ENCODE peak calls at places on chromosomes 11 and 22, in six cellular contexts. L, Y, A, I, D and Z are unnamed samples.

GRCh38 chr11:34495724-34496377 is 17.7 kb downstream of the ELF5 start:
- DNase-seq in Y (no peak), D (no peak), A (no peak), L (peak; percentile 59), I (no peak), Z (no peak)

GRCh38 chr11:96267490-96268010 is 75.4 kb downstream of the MAML2 start:
- DNase-seq in Y (no peak), D (peak; percentile 27), A (no peak), I (peak; percentile 31), L (no peak), Z (no peak)

GRCh38 chr22:48866906-48867597 is 960.6 kb downstream of the BRD1 start:
- DNase-seq in I (no peak), Y (no peak), D (no peak), L (no peak), A (no peak), Z (no peak)

GRCh38 chr11:129803533-129803932 is 12.1 kb upstream of the TMEM45B start:
- DNase-seq in I (no peak), Y (no peak), A (no peak), D (no peak), L (no peak), Z (no peak)

GRCh38 chr11:76288166-76288978 is 82.1 kb upstream of the WNT11 start:
- DNase-seq in L (no peak), Y (no peak), I (peak; percentile 5), A (no peak), D (no peak), Z (peak; percentile 49)

GRCh38 chr11:62726156-62727006 is 876 bp downstream of the HNRNPUL2 start:
- DNase-seq in I (peak; percentile 37), A (no peak), L (no peak), D (no peak), Y (no peak), Z (no peak)

GRCh38 chr22:40635940-40636379 is 559 bp downstream of the MRTFA start:
- DNase-seq in I (peak; percentile 45), L (no peak), A (no peak), Y (peak; percentile 50), D (no peak), Z (peak; percentile 70)

GRCh38 chr11:102592634-102593581 is 32.2 kb downstream of the MMP20 start:
- DNase-seq in D (peak; percentile 20), A (no peak), L (peak; percentile 26), I (peak; percentile 44), Y (peak; percentile 72), Z (no peak)

GRCh38 chr22:40603088-40603605 is 33.4 kb downstream of the MRTFA start:
- DNase-seq in L (peak; percentile 87), I (no peak), A (no peak), D (peak; percentile 78), Y (no peak), Z (peak; percentile 69)

GRCh38 chr11:82523141-82523540 is 210.5 kb downstream of the FAM181B start:
- DNase-seq in L (no peak), A (peak; percentile 11), D (no peak), Y (peak; percentile 48), I (no peak), Z (no peak)

GRCh38 chr11:76783901-76784813 is 1.0 kb downstream of the TSKU start:
- DNase-seq in A (peak; percentile 85), I (no peak), Y (peak; percentile 94), D (peak; percentile 84), L (peak; percentile 88), Z (peak; percentile 98)

GRCh38 chr11:56842829-56843794 is 94.6 kb upstream of the OR9G4 start:
- DNase-seq in Y (no peak), A (no peak), L (no peak), D (no peak), I (no peak), Z (no peak)

GRCh38 chr11:67167715-67168114 is 48.7 kb downstream of the KDM2A start:
- DNase-seq in A (no peak), L (no peak), I (no peak), Y (no peak), D (no peak), Z (no peak)

GRCh38 chr11:32615422-32615821 is 31.8 kb downstream of the EIF3M start:
- DNase-seq in A (no peak), D (no peak), Y (peak; percentile 31), I (no peak), L (no peak), Z (no peak)

GRCh38 chr11:108561535-108561991 is 32.0 kb downstream of the EXPH5 start:
- DNase-seq in Y (no peak), L (peak; percentile 82), A (no peak), I (no peak), D (peak; percentile 31), Z (peak; percentile 77)

GRCh38 chr11:16783321-16783801 is 44.9 kb downstream of the C11orf58 start:
- DNase-seq in D (no peak), A (no peak), I (no peak), Y (no peak), L (no peak), Z (peak; percentile 58)

GRCh38 chr11:73321342-73322110 is 13.4 kb downstream of the ARHGEF17 start:
- DNase-seq in A (no peak), I (peak; percentile 35), L (peak; percentile 77), Y (peak; percentile 39), D (peak; percentile 84), Z (no peak)

GRCh38 chr11:112555491-112556364 is 295.1 kb upstream of the PLET1 start:
- DNase-seq in Y (peak; percentile 78), I (peak; percentile 36), A (peak; percentile 54), L (peak; percentile 3), D (peak; percentile 35), Z (peak; percentile 75)

GRCh38 chr22:37273126-37273845 is 9.0 kb upstream of the CYTH4 start:
- DNase-seq in I (no peak), D (peak; percentile 79), A (no peak), L (peak; percentile 88), Y (no peak), Z (peak; percentile 96)

GRCh38 chr22:44211946-44212930 is 31.5 kb downstream of the PARVG start:
- DNase-seq in I (no peak), A (no peak), Y (no peak), D (peak; percentile 11), L (no peak), Z (no peak)

DNA sequence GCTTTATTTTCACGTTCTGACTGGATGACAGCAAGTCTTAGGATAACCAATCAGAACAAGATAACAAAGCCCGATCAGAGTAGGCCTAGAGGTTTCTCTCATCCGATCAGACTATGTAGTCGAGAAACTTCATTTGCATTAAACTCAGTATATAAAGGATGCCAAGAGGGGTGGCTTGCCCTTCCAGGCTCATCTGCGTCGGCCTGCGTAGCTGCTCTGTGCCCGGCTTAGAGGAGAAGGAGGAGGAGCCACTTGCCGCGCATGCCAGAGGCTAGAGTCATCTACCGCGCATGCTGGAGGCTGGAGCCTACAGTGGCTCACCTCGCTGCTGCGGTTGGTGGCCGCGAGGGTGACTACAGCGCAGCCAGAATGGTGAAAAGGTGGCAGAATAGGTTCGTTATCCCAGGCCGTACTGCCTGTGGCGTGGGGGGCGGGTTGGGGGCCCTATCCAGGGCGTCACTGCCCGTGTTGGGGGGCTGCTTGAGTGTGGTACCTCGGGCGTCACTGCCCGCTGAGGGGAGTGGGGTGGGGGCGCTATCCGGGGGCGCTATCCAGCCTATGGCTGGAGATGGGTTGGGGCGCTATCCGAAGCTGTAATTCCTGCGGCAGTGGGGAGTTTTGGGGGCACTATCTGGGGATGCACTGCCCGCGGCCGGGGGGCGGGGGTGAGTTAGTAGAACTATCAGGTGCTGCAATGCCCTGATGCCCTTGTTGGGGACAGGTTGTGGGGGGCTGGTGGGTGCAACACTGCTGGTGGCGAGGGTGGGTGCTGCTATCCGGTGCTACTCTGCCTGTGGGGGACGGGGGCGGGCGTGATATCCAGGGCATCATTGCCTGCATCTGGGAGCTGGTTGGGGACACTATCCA is at the start of gene RFPL2:
- DNase-seq in L (peak; percentile 27), I (no peak), Y (peak; percentile 92), A (peak; percentile 69), D (peak; percentile 1), Z (peak; percentile 83)
- H3K4me3 ChIP-seq in L (no peak within 1 kb of the TSS), I (no peak within 1 kb of the TSS), Y (peak within 1 kb of the TSS; percentile 56), A (peak within 1 kb of the TSS; percentile 47), D (no peak within 1 kb of the TSS), Z (peak within 1 kb of the TSS; percentile 56)

GRCh38 chr22:38870312-38870741 is 1.7 kb downstream of the CBX6 start:
- DNase-seq in L (peak; percentile 67), D (peak; percentile 78), Y (peak; percentile 95), A (peak; percentile 80), I (peak; percentile 89), Z (peak; percentile 99)

GRCh38 chr22:38868886-38869381 is 3.1 kb downstream of the CBX6 start:
- DNase-seq in I (peak; percentile 85), L (peak; percentile 50), D (peak; percentile 51), A (peak; percentile 79), Y (peak; percentile 95), Z (peak; percentile 99)

GRCh38 chr22:38870791-38871359 is 1.1 kb downstream of the CBX6 start:
- DNase-seq in A (no peak), L (no peak), I (no peak), D (no peak), Y (no peak), Z (peak; percentile 50)

GRCh38 chr22:38868286-38868721 is 3.7 kb downstream of the CBX6 start:
- DNase-seq in A (no peak), D (no peak), L (no peak), Y (no peak), I (no peak), Z (no peak)

GRCh38 chr22:38869663-38870062 is 2.4 kb downstream of the CBX6 start:
- DNase-seq in D (no peak), L (no peak), A (no peak), Y (no peak), I (no peak), Z (no peak)
- H3K27ac ChIP-seq in D (no peak overlapping the region), L (no peak overlapping the region), A (no peak overlapping the region), Y (no peak overlapping the region), I (no peak overlapping the region), Z (no peak overlapping the region)

GRCh38 chr11:3088806-3089205 is 31.6 kb upstream of the CARS1 start:
- DNase-seq in A (no peak), L (no peak), I (no peak), D (no peak), Y (no peak), Z (no peak)
- H3K4me2 ChIP-seq in A (no peak overlapping the region), L (no peak overlapping the region), I (no peak overlapping the region), D (no peak overlapping the region), Y (no peak overlapping the region), Z (no peak overlapping the region)

GRCh38 chr11:93783767-93784151 is 323 bp upstream of the MED17 start:
- DNase-seq in A (no peak), L (no peak), I (no peak), Y (no peak), D (no peak), Z (no peak)
- H3K4me3 ChIP-seq in A (peak overlapping the region; percentile 95), L (peak overlapping the region; percentile 99), I (peak overlapping the region; percentile 88), Y (peak overlapping the region; percentile 93), D (peak overlapping the region; percentile 91), Z (peak overlapping the region; percentile 100)

DNA sequence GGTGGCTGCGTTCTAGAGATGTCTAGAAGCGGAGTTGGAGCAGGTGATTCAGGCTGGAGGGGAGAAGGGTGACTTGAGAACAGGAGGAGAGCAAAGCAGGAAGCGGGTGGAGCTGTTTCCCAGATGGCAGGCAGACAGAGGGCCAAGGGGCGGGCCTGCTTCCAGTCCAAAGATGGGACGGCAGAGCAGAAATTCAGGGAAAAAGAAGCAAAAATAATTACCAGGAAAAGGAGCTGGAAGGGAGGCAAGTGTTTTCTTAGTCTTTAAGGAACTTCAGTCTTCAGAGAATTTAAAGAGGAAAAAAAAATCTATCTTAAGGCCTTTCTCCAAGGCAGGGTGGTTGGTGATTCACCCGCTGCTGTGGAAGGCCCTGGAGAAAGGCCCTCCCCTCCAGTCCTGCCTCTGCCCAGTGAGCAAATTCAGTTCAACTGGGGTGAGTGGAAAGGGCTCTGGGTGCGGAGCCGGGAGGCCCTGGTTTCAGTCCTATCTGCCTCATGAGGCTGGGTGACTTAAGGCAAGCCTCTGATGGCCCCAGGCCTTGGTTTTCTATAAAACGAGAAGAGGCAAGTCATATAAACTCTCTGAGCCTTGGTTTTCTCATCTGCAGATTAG is 4.5 kb upstream of the CREB3L1 start:
- DNase-seq in L (peak; percentile 83), Y (no peak), D (peak; percentile 76), A (no peak), I (no peak), Z (peak; percentile 97)
- H3K27ac ChIP-seq in L (peak overlapping the region; percentile 60), Y (no peak overlapping the region), D (peak overlapping the region; percentile 59), A (no peak overlapping the region), I (no peak overlapping the region), Z (peak overlapping the region; percentile 90)